ENCODE peak calls at places on chromosomes 13 and 19, in five cellular contexts. H, V, T, B and D are unnamed samples.

GRCh38 chr13:20431080-20431479 is 94.6 kb downstream of the CRYL1 start:
- DNase-seq in H (no peak), T (peak), B (no peak), V (no peak), D (no peak)

GRCh38 chr19:38202504-38202903 is 21.5 kb downstream of the DPF1 start:
- DNase-seq in H (no peak), B (no peak), T (no peak), V (no peak), D (no peak)

GRCh38 chr19:38316477-38317067 is 825 bp upstream of the YIF1B start:
- DNase-seq in H (no peak), V (no peak), T (no peak), B (no peak), D (no peak)

GRCh38 chr19:34365463-34366401 is 736 bp downstream of the GPI start:
- DNase-seq in B (peak), T (peak), H (no peak), V (peak), D (peak)

GRCh38 chr13:92827503-92827902 is 399.1 kb upstream of the GPC6 start:
- DNase-seq in H (no peak), B (no peak), T (no peak), V (no peak), D (no peak)

GRCh38 chr13:100273576-100273975 is 184.7 kb downstream of the PCCA start:
- DNase-seq in T (no peak), B (no peak), H (no peak), V (no peak), D (no peak)

GRCh38 chr13:44440046-44440608 is 66.5 kb downstream of the SERP2 start:
- DNase-seq in T (no peak), V (no peak), H (no peak), B (no peak), D (no peak)

GRCh38 chr13:78603240-78603947 is at the start of gene POU4F1:
- DNase-seq in H (no peak), B (no peak), T (peak), V (peak), D (no peak)

GRCh38 chr13:85473144-85473543 is 326.1 kb downstream of the SLITRK6 start:
- DNase-seq in V (no peak), H (no peak), T (no peak), B (no peak), D (no peak)

GRCh38 chr19:51830263-51830662 is 35.3 kb downstream of the FPR3 start:
- DNase-seq in H (no peak), V (no peak), T (no peak), B (peak), D (no peak)

GRCh38 chr13:57629821-57630235 is 1.7 kb upstream of the PCDH17 start:
- DNase-seq in H (no peak), B (peak), V (peak), T (peak), D (peak)

GRCh38 chr19:18460313-18460712 is 22.4 kb upstream of the ISYNA1 start:
- DNase-seq in B (peak), H (no peak), V (no peak), T (peak), D (no peak)

GRCh38 chr19:55590621-55591020 is 8.7 kb downstream of the FIZ1 start:
- DNase-seq in B (peak), H (no peak), T (no peak), V (no peak), D (no peak)

GRCh38 chr19:20278342-20278741 is 111.3 kb downstream of the ZNF486 start:
- DNase-seq in H (no peak), V (no peak), T (no peak), B (no peak), D (peak)

GRCh38 chr19:3357731-3358391 is 8.5 kb upstream of the NFIC start:
- DNase-seq in V (no peak), T (peak), B (no peak), H (no peak), D (no peak)

GRCh38 chr19:41443813-41444455 is 978 bp downstream of the ERICH4 start:
- DNase-seq in T (no peak), B (no peak), V (no peak), H (no peak), D (no peak)

GRCh38 chr13:111228262-111229144 is 91.9 kb upstream of the TEX29 start:
- DNase-seq in V (no peak), H (no peak), B (no peak), T (no peak), D (no peak)

GRCh38 chr13:111232191-111232590 is 88.3 kb upstream of the TEX29 start:
- DNase-seq in H (no peak), T (no peak), V (no peak), B (no peak), D (no peak)

GRCh38 chr13:70959376-70959775 is 851.1 kb upstream of the KLHL1 start:
- DNase-seq in H (no peak), B (no peak), V (no peak), T (no peak), D (no peak)

GRCh38 chr19:43465468-43466120 is at the start of gene LYPD3:
- DNase-seq in T (peak), H (no peak), V (no peak), B (peak), D (no peak)

GRCh38 chr13:76879211-76879875 is 6.9 kb downstream of the KCTD12 start:
- DNase-seq in B (peak), V (peak), H (peak), T (peak), D (no peak)

DNA sequence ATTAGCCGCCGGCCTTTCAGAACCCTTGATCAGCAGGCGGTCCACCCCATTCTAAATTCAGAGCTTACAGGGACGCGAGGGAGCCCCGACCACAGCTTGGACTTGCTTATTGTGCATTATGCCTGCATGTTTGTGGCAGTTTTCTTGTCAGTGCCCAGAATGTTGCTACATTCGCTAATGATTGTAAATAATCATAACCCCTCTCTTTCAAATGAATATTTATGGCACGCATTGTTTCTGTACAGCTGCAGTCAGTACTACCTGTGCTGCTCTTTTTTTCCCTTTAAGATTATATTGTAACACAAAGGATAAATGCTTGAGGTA is 321 bp upstream of the VPS36 start:
- DNase-seq in H (no peak), T (no peak), V (no peak), B (no peak), D (no peak)
- TF ChIP-seq CTCF in H (peak), T (no peak), V (no peak), B (peak), D (no peak)

DNA sequence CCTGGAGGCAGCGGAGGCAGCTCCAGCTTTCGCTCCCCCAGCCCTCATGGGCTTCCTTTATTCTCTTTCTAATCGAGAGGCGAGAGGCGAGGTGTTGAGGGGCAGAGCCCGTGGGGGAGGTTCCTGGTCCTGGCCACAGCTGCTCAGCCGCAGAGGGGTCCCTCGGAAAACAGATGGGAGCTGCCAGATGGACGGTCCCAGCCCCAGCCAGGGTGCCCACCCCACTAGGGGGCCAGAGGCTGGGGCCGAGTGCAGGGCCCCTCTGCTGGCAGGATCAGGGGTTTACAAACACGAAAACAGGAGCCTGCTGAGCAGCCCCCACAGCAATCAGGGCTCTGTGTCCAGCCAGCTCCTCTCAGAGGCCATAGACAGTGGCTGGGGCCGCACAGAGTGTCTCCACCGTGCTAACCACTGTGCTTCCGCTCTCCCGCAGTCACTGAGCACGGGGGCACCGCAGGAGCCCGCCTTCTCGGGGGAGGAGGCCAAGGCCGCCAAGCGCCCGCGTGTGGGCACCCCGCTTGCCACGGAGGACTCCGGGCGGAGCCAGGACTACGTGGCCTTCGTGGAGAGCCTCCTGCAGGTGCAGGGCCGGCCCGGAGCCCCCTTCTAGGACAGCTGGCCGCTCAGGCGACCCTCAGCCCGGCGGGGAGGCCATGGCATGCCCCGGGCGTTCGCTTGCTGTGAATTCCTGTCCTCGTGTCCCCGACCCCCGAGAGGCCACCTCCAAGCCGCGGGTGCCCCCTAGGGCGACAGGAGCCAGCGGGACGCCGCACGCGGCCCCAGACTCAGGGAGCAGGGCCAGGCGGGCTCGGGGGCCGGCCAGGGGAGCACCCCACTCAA is 182.2 kb downstream of the KDM4B start:
- DNase-seq in H (no peak), T (peak), V (peak), B (no peak), D (no peak)
- TF ChIP-seq CTCF in H (no peak), T (no peak), V (no peak), B (no peak), D (no peak)

DNA sequence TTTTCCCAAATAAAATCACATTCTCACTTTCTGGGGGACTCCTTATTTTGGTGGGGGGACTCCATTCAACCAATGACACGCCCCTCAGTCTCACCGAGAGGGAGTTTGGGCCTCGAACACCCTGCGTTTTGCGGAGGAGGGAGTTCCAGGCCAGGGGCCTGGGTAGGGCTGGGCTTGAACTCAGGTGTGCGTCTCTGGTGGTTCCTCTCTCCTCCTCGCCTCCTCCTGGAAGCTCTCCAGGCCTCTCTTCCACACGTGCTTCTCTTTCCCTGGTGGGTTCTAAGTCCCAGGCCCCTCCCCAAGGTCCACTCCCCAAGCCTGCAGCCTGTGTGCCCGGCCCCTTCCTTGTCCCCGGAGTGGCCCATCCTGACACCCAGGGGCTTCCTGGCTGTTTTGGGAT is 14.7 kb downstream of the MEX3D start:
- DNase-seq in V (no peak), T (no peak), H (no peak), B (no peak), D (no peak)
- TF ChIP-seq CTCF in V (no peak), T (no peak), H (no peak), B (no peak), D (no peak)

GRCh38 chr13:80923907-80924306 is 583.0 kb upstream of the SPRY2 start:
- DNase-seq in V (no peak), B (no peak), H (no peak), T (no peak), D (no peak)
- TF ChIP-seq CTCF in V (no peak), B (peak), H (no peak), T (no peak), D (peak)

DNA sequence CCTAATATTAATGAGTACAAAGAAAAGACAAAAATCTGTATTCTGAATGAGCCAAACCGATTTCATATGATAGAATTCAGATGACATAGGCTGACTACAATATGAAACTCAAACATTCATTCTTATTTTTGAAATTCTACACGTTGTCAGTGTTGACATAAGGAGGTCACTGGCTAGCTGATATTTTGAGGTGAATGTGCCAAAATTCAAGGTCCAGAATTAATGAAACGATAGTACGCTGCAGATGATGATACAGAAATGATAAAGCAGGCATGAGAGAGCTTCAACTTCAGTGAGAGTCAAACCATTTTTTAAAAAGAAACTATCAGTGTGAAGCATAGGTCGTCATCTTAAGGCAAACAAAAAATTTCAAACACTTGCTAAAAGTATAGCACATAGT is 88.2 kb downstream of the FREM2 start:
- DNase-seq in H (no peak), B (no peak), T (no peak), V (no peak), D (no peak)
- TF ChIP-seq CTCF in H (no peak), B (no peak), T (no peak), V (no peak), D (no peak)

GRCh38 chr13:94427313-94427712 is 52.2 kb downstream of the DCT start:
- DNase-seq in T (no peak), H (no peak), B (no peak), V (no peak), D (no peak)
- TF ChIP-seq CTCF in T (no peak), H (no peak), B (no peak), V (no peak), D (no peak)

GRCh38 chr19:48954595-48955307 is at the start of gene BAX:
- DNase-seq in V (peak), T (peak), H (peak), B (peak), D (peak)
- TF ChIP-seq CTCF in V (peak), T (no peak), H (no peak), B (no peak), D (no peak)

GRCh38 chr19:35987571-35987896 is 7.5 kb upstream of the SDHAF1 start:
- DNase-seq in B (no peak), V (no peak), T (no peak), H (no peak), D (no peak)
- TF ChIP-seq CTCF in B (no peak), V (no peak), T (no peak), H (no peak), D (no peak)

DNA sequence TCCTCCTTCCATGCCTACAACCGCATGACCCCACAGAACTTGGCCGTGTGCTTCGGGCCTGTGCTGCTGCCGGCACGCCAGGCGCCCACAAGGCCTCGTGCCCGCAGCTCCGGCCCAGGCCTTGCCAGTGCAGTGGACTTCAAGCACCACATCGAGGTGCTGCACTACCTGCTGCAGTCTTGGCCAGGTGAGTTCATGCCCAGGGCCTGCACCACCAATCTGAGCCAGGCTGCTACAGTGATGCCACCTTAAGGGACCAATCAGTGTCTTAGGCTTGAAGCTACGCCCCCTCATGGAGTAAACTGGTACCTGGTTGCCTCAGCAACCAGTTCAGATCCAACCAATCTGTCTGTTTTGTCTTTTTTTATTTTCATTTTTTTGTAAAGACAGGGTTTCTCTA is 5.2 kb downstream of the SYDE1 start:
- DNase-seq in B (peak), H (no peak), T (no peak), V (no peak), D (no peak)
- TF ChIP-seq CTCF in B (peak), H (no peak), T (no peak), V (peak), D (peak)

DNA sequence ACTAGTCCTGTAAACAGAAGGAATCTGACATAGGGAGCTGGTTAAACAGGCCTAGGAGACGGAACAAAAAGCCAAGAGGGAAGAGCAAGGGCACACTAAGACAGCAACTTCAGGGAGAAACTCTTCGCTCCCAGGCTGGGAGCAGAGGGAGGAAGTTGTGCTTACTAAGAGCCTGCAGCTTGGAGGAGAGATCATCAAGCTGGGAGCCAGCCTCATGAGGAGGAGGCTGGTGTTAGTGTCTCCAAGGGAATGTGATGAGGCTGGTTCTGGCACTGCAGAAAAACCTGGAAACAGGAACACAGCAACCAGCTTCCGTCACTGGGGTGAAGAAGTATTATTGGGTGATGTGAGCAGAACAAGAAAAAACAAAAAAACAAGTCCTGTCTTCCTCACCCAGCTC is 1027.3 kb downstream of the UQCRFS1 start:
- DNase-seq in T (no peak), V (no peak), B (no peak), H (no peak), D (no peak)
- TF ChIP-seq CTCF in T (no peak), V (no peak), B (no peak), H (no peak), D (no peak)